ENCODE peak calls at places on chromosome 19, in nine cellular contexts. F, B, Z, D, R, Q, I, X and W are unnamed samples.

GRCh38 chr19:48624791-48625723 is 5.8 kb downstream of the SPHK2 start:
- DNase-seq in D (no peak), R (peak), I (peak), B (no peak), Z (no peak), X (peak), F (no peak), Q (no peak), W (no peak)

GRCh38 chr19:6693681-6694080 is 23.7 kb upstream of the TNFSF14 start:
- DNase-seq in I (no peak), R (no peak), B (no peak), X (peak), Z (no peak), D (no peak), Q (no peak), F (peak), W (no peak)

GRCh38 chr19:50835785-50836542 is 2.6 kb upstream of the KLK15 start:
- DNase-seq in I (peak), Q (peak), F (peak), R (peak), Z (peak), X (peak), B (peak), D (peak), W (no peak)

GRCh38 chr19:46602392-46603194 is 1.5 kb downstream of the CALM3 start:
- DNase-seq in I (no peak), B (no peak), D (no peak), X (peak), Z (no peak), R (no peak), F (no peak), Q (no peak), W (no peak)

GRCh38 chr19:46975011-46975917 is 44.4 kb upstream of the NPAS1 start:
- DNase-seq in B (peak), Z (no peak), I (peak), Q (no peak), R (no peak), F (no peak), X (no peak), D (no peak), W (no peak)

GRCh38 chr19:5028229-5028886 is 59.4 kb downstream of the KDM4B start:
- DNase-seq in B (no peak), Z (no peak), F (no peak), I (no peak), X (no peak), D (no peak), Q (no peak), R (no peak), W (no peak)

GRCh38 chr19:14449321-14449720 is 16.2 kb downstream of the PKN1 start:
- DNase-seq in F (no peak), X (no peak), Z (no peak), I (no peak), R (no peak), Q (no peak), B (no peak), D (no peak), W (peak)

GRCh38 chr19:5627395-5627904 is 4.6 kb downstream of the SAFB start:
- DNase-seq in B (peak), D (no peak), X (peak), Q (peak), F (no peak), R (peak), I (peak), Z (no peak), W (no peak)

GRCh38 chr19:8265872-8266271 is 42.3 kb downstream of the CD320 start:
- DNase-seq in Q (peak), R (no peak), B (no peak), D (no peak), Z (peak), F (no peak), I (no peak), X (no peak), W (no peak)

GRCh38 chr19:40392894-40393517 is 3.0 kb upstream of the HIPK4 start:
- DNase-seq in D (no peak), Q (no peak), I (no peak), R (peak), X (no peak), Z (no peak), F (peak), B (no peak), W (no peak)

GRCh38 chr19:28039677-28040381 is 1173.1 kb downstream of the UQCRFS1 start:
- DNase-seq in I (no peak), R (no peak), Z (peak), Q (no peak), F (no peak), D (no peak), X (no peak), B (no peak), W (no peak)

GRCh38 chr19:19822148-19822429 is 539 bp upstream of the ZNF506 start:
- DNase-seq in D (no peak), Z (peak), X (no peak), B (no peak), R (peak), Q (no peak), F (no peak), I (no peak), W (no peak)

GRCh38 chr19:39937094-39937493 is 2.7 kb upstream of the FCGBP start:
- DNase-seq in D (no peak), X (no peak), Q (no peak), I (no peak), Z (no peak), R (no peak), F (no peak), B (no peak), W (no peak)

GRCh38 chr19:46717716-46718143 is 816 bp upstream of the PRKD2 start:
- DNase-seq in D (no peak), X (no peak), I (no peak), R (no peak), Z (no peak), B (no peak), F (no peak), Q (no peak), W (no peak)

GRCh38 chr19:33395561-33396550 is 22.3 kb downstream of the CEBPG start:
- DNase-seq in R (no peak), F (no peak), X (peak), B (no peak), Z (no peak), Q (peak), D (peak), I (no peak), W (no peak)

GRCh38 chr19:50723069-50723468 is at the start of gene CLEC11A:
- DNase-seq in I (no peak), Z (no peak), R (peak), X (no peak), F (no peak), B (no peak), Q (peak), D (peak), W (no peak)

GRCh38 chr19:18771328-18772242 is 19.5 kb downstream of the COMP start:
- DNase-seq in I (peak), Q (no peak), X (no peak), D (no peak), F (no peak), R (no peak), Z (no peak), B (no peak), W (no peak)

GRCh38 chr19:28868836-28869235 is 344.1 kb downstream of the UQCRFS1 start:
- DNase-seq in B (no peak), D (no peak), I (no peak), R (no peak), Q (no peak), X (no peak), F (no peak), Z (no peak), W (no peak)

GRCh38 chr19:18843960-18844359 is 12.2 kb downstream of the UPF1 start:
- DNase-seq in Z (no peak), I (no peak), B (no peak), X (no peak), F (no peak), R (no peak), D (no peak), Q (no peak), W (no peak)

GRCh38 chr19:35090160-35090794 is 25.3 kb upstream of the FXYD3 start:
- DNase-seq in R (peak), X (no peak), F (peak), B (peak), Q (peak), Z (peak), I (peak), D (peak), W (no peak)
- H3K27ac ChIP-seq in R (no peak), X (no peak), F (peak), B (no peak), Q (peak), Z (peak), I (no peak), D (no peak), W (no peak)

DNA sequence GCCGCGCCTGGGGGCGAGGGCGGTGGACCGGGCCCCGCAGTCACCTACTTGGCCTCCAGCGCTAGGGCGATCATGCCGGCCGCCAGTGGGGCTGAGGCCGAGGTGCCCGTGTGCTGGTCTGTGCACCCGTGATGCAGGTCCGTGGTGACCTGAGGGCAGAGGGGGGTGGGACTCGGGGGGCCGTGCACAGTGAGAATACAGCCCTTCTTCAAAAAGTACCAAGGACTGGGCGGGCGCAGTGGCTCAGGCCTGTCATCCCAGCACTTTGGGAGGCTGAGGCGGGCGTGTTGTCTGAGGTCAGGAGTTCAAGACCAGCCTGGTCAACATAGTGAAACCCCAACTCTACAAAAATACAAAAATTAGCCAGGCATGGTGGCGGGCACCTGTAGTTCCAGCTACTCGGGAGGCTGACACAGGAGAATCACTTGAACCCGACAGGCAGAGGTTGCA is 5.0 kb upstream of the C19orf25 start:
- DNase-seq in Z (no peak), Q (no peak), D (no peak), B (no peak), R (no peak), X (no peak), I (no peak), F (no peak), W (no peak)
- H3K27ac ChIP-seq in Z (no peak), Q (no peak), D (no peak), B (no peak), R (no peak), X (no peak), I (no peak), F (no peak), W (no peak)

GRCh38 chr19:43766755-43767043 is 11.9 kb upstream of the SMG9 start:
- DNase-seq in D (no peak), Z (no peak), Q (no peak), B (no peak), X (no peak), F (no peak), R (no peak), I (no peak), W (no peak)
- H3K27ac ChIP-seq in D (no peak), Z (no peak), Q (no peak), B (no peak), X (no peak), F (peak), R (peak), I (no peak), W (peak)

DNA sequence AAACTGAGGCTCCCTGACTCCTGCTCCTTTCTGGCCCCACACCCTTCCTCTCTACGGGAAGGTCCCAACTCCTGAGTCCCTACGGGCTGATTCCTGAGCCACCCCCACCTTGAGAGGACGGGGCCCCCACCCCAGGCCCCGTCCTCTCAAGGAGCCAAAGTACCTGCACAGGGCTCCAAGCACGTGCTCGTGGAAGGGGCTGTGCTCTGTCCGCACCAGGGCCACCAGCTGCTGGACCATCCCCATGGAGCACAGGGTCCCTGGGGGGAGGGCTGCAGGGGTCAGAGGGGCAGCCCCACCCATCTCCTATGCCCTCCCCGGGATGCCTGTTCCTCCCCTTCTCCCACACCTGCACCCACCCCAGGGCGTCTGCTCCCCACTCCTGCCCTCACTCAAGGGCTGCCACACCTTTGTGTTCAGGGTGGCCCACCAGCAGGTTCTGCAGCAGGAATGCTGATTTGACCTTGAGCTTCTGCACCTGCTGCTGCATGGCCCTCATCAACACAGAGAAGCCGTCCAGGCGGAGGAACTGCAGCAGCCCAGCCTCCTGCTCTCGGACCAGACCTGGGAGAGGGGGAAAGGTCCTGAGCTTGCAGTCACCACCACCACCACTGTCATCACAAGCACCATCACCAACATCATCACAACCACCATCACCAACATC is 7.0 kb upstream of the PPP6R1 start:
- DNase-seq in F (no peak), X (no peak), Z (no peak), I (no peak), D (no peak), Q (no peak), B (no peak), R (no peak), W (no peak)
- H3K27ac ChIP-seq in F (no peak), X (no peak), Z (no peak), I (no peak), D (no peak), Q (no peak), B (no peak), R (no peak), W (no peak)

GRCh38 chr19:44551850-44552249 is 22.4 kb upstream of the CEACAM20 start:
- DNase-seq in B (no peak), Q (no peak), X (no peak), D (no peak), Z (no peak), F (no peak), R (no peak), I (no peak), W (no peak)

GRCh38 chr19:44549507-44549906 is 20.0 kb upstream of the CEACAM20 start:
- DNase-seq in Z (no peak), F (no peak), D (no peak), R (no peak), B (no peak), I (no peak), Q (no peak), X (no peak), W (no peak)

GRCh38 chr19:44554641-44555246 is 25.3 kb upstream of the CEACAM20 start:
- DNase-seq in F (no peak), Z (no peak), D (no peak), X (no peak), Q (no peak), R (no peak), B (no peak), I (no peak), W (no peak)

GRCh38 chr19:44552324-44552723 is 22.8 kb upstream of the CEACAM20 start:
- DNase-seq in X (no peak), F (peak), R (peak), Z (no peak), I (peak), Q (no peak), D (no peak), B (peak), W (peak)

GRCh38 chr19:44553478-44554171 is 24.1 kb upstream of the CEACAM20 start:
- DNase-seq in I (no peak), R (no peak), F (no peak), B (no peak), Q (no peak), Z (no peak), X (no peak), D (no peak), W (peak)
- H3K27ac ChIP-seq in I (no peak), R (no peak), F (no peak), B (no peak), Q (no peak), Z (no peak), X (no peak), D (no peak), W (peak)

DNA sequence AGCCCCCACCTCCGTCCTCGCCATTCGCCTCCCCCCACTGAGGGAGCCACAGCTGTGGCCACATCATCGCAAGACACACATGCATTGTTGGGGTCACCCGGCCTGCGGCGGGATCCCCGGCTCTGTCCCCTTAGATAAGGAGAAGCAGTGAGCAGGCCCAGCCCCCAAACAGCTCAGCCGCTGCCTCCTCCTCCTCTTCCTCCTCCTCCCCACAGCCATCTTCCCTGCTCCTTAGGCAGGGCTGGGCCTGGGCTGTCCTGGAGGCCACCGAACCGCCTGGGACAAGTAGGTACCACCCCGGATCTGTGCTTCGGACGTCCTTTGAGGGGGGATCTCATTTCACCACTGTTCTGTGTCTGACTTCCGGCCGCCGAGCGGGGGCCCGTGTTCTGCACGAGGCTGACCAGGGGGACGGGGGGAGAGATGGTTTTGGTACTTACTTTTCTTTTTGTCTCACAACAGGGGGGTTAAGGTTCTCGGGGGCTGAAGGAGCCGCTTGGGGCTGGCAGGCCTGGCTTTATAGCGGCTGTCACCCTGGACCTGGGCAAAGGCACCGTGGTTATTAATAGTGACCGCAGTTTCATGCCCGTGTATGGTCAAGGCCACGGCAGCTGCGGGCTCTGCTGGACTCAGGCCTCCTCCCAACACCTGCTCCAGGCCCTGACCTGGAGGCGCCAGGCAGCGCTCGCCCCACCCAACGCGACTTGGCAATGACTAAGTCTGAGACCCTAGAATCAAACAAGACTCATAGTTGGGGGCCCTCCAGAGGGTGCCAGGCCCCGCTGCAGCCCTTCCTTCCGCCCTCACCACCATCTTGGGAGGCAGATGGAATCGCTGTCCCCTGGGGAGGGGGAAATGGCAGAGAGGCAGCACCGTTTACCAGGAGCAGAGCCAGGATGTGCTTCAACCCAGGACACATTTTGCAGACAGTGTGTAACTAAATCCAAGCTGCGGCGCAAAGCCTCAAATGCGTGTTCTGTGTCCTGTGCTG is 18.3 kb downstream of the NMRK2 start:
- DNase-seq in X (peak), Z (no peak), Q (no peak), R (no peak), D (peak), I (no peak), B (no peak), F (no peak), W (no peak)
- H3K27ac ChIP-seq in X (peak), Z (no peak), Q (no peak), R (peak), D (no peak), I (no peak), B (no peak), F (no peak), W (no peak)